ENCODE peak calls at places on chromosome 11, in seven cellular contexts. W, M, O, C, F, T and H are unnamed samples.
A peak's percentile ranks its signal among the peaks of the same experiment; 100 is the strongest.

GRCh38 chr11:22800482-22800881 is 29.1 kb downstream of the SVIP start:
- DNase-seq in W (no peak), M (no peak), O (no peak), C (no peak), F (no peak), T (no peak), H (no peak)

GRCh38 chr11:94283678-94284077 is 20.7 kb upstream of the IZUMO1R start:
- DNase-seq in W (no peak), M (no peak), O (no peak), C (no peak), F (no peak), T (no peak), H (no peak)

GRCh38 chr11:44804449-44805151 is 77.8 kb downstream of the TSPAN18 start:
- DNase-seq in W (no peak), M (no peak), O (no peak), C (no peak), F (no peak), T (no peak), H (no peak)

GRCh38 chr11:61854966-61855714 is 27.0 kb downstream of the FADS2 start:
- DNase-seq in W (no peak), M (no peak), O (no peak), C (no peak), F (no peak), T (no peak), H (no peak)

GRCh38 chr11:27456140-27456801 is 16.3 kb downstream of the LGR4 start:
- DNase-seq in W (no peak), M (no peak), O (peak; percentile 65), C (peak; percentile 80), F (no peak), T (no peak), H (no peak)

GRCh38 chr11:540583-541432 is 3.5 kb downstream of the LRRC56 start:
- DNase-seq in W (no peak), M (no peak), O (no peak), C (no peak), F (no peak), T (no peak), H (no peak)

GRCh38 chr11:86171627-86172026 is 72.9 kb upstream of the EED start:
- DNase-seq in W (no peak), M (no peak), O (no peak), C (no peak), F (no peak), T (no peak), H (no peak)

GRCh38 chr11:1220941-1221721 is 1.7 kb upstream of the MUC5B start:
- DNase-seq in W (no peak), M (no peak), O (no peak), C (no peak), F (no peak), T (peak; percentile 48), H (no peak)

GRCh38 chr11:62392944-62393628 is 25.7 kb upstream of the SCGB1A1 start:
- DNase-seq in W (peak; percentile 55), M (no peak), O (no peak), C (peak; percentile 41), F (no peak), T (peak; percentile 50), H (no peak)

GRCh38 chr11:13487661-13488030 is 8.2 kb downstream of the PTH start:
- DNase-seq in W (peak; percentile 4), M (no peak), O (no peak), C (peak; percentile 22), F (no peak), T (no peak), H (no peak)

GRCh38 chr11:69284081-69284511 is 9.9 kb upstream of the MYEOV start:
- DNase-seq in W (no peak), M (no peak), O (no peak), C (no peak), F (no peak), T (no peak), H (no peak)

GRCh38 chr11:74434528-74434927 is 32.8 kb downstream of the KCNE3 start:
- DNase-seq in W (no peak), M (no peak), O (no peak), C (peak; percentile 49), F (no peak), T (no peak), H (no peak)

GRCh38 chr11:115676206-115676605 is 172.0 kb upstream of the CADM1 start:
- DNase-seq in W (no peak), M (no peak), O (no peak), C (no peak), F (no peak), T (no peak), H (no peak)

GRCh38 chr11:117604349-117604995 is 192.5 kb downstream of the DSCAML1 start:
- DNase-seq in W (no peak), M (no peak), O (no peak), C (peak; percentile 39), F (no peak), T (no peak), H (no peak)

GRCh38 chr11:115421338-115422012 is 82.7 kb downstream of the CADM1 start:
- DNase-seq in W (peak; percentile 31), M (no peak), O (no peak), C (no peak), F (no peak), T (no peak), H (no peak)

GRCh38 chr11:120424185-120424969 is 87.2 kb upstream of the GRIK4 start:
- DNase-seq in W (no peak), M (no peak), O (no peak), C (peak; percentile 43), F (no peak), T (no peak), H (no peak)

GRCh38 chr11:63906585-63906984 is 10.4 kb downstream of the RCOR2 start:
- DNase-seq in W (peak; percentile 47), M (no peak), O (no peak), C (peak; percentile 36), F (no peak), T (no peak), H (no peak)

GRCh38 chr11:70467196-70468085 is 69.1 kb downstream of the CTTN start:
- DNase-seq in W (peak; percentile 50), M (no peak), O (peak; percentile 45), C (peak; percentile 64), F (peak; percentile 83), T (peak; percentile 86), H (no peak)

GRCh38 chr11:22976146-22976545 is 115.9 kb upstream of the CCDC179 start:
- DNase-seq in W (no peak), M (peak; percentile 52), O (peak; percentile 38), C (peak; percentile 79), F (no peak), T (no peak), H (no peak)

GRCh38 chr11:57085604-57086003 is 96.1 kb upstream of the LRRC55 start:
- DNase-seq in W (no peak), M (no peak), O (no peak), C (peak; percentile 7), F (no peak), T (no peak), H (no peak)

GRCh38 chr11:74634537-74634936 is 42.2 kb downstream of the POLD3 start:
- DNase-seq in W (no peak), M (peak; percentile 10), O (peak; percentile 65), C (peak; percentile 62), F (no peak), T (no peak), H (no peak)

GRCh38 chr11:66438009-66438503 is 592 bp downstream of the MRPL11 start:
- DNase-seq in W (no peak), M (no peak), O (no peak), C (no peak), F (no peak), T (no peak), H (no peak)

GRCh38 chr11:71325418-71326327 is 73.3 kb upstream of the SHANK2 start:
- DNase-seq in W (no peak), M (no peak), O (no peak), C (no peak), F (no peak), T (no peak), H (no peak)

GRCh38 chr11:12185914-12186313 is 75.5 kb downstream of the MICAL2 start:
- DNase-seq in W (no peak), M (no peak), O (peak; percentile 70), C (no peak), F (no peak), T (no peak), H (no peak)

GRCh38 chr11:57515332-57516060 is at the start of gene SLC43A1:
- DNase-seq in W (peak; percentile 63), M (no peak), O (peak; percentile 69), C (peak; percentile 65), F (peak; percentile 61), T (peak; percentile 80), H (peak; percentile 71)

GRCh38 chr11:12704049-12704448 is 29.8 kb downstream of the TEAD1 start:
- DNase-seq in W (no peak), M (no peak), O (peak; percentile 75), C (peak; percentile 96), F (no peak), T (no peak), H (no peak)

GRCh38 chr11:123885570-123885969 is at the start of gene TMEM225:
- DNase-seq in W (no peak), M (no peak), O (no peak), C (no peak), F (no peak), T (no peak), H (no peak)

GRCh38 chr11:58902881-58903280 is 36.4 kb upstream of the GLYATL1 start:
- DNase-seq in W (no peak), M (no peak), O (no peak), C (no peak), F (no peak), T (no peak), H (no peak)

GRCh38 chr11:9076046-9076445 is 15.4 kb downstream of the SCUBE2 start:
- DNase-seq in W (no peak), M (no peak), O (no peak), C (no peak), F (no peak), T (no peak), H (no peak)

GRCh38 chr11:44634401-44635281 is 69.2 kb downstream of the CD82 start:
- DNase-seq in W (peak; percentile 24), M (peak; percentile 44), O (peak; percentile 68), C (peak; percentile 71), F (no peak), T (peak; percentile 86), H (peak; percentile 62)

GRCh38 chr11:35190804-35191348 is 51.9 kb downstream of the CD44 start:
- DNase-seq in W (no peak), M (no peak), O (no peak), C (no peak), F (no peak), T (no peak), H (no peak)